ENCODE peak calls at places on chromosomes 12 and 14, in four cellular contexts. Y is Karpas-422, S is PC-3, X is GM23248. D is an unnamed sample.
A peak's percentile ranks its signal among the peaks of the same experiment; 100 is the strongest.

GRCh38 chr14:93533864-93534263 is 103.1 kb downstream of the UNC79 start:
- DNase-seq in S (no peak), X (no peak), Y (peak; percentile 57), D (peak; percentile 4)

GRCh38 chr12:125340791-125341190 is 275.6 kb downstream of the AACS start:
- DNase-seq in S (peak; percentile 46), X (peak; percentile 75), Y (no peak), D (no peak)

GRCh38 chr14:85087201-85087600 is 442.7 kb upstream of the FLRT2 start:
- DNase-seq in S (peak; percentile 41), X (peak; percentile 59), Y (no peak), D (no peak)

GRCh38 chr12:916240-916639 is 33.3 kb downstream of the RAD52 start:
- DNase-seq in Y (no peak), X (no peak), S (no peak), D (no peak)

GRCh38 chr14:103445783-103446182 is 60.6 kb downstream of the MARK3 start:
- DNase-seq in S (no peak), Y (no peak), X (no peak), D (no peak)

GRCh38 chr14:104149617-104150141 is 11.3 kb downstream of the KIF26A start:
- DNase-seq in Y (no peak), S (no peak), X (peak; percentile 26), D (no peak)

GRCh38 chr12:107967170-107967569 is 161.9 kb upstream of the WSCD2 start:
- DNase-seq in S (peak; percentile 5), X (peak; percentile 6), Y (peak; percentile 49), D (peak; percentile 1)

GRCh38 chr12:570949-571794 is 92.1 kb downstream of the NINJ2 start:
- DNase-seq in Y (no peak), S (peak; percentile 85), X (peak; percentile 97), D (no peak)

GRCh38 chr12:122837306-122838265 is 2.3 kb downstream of the HIP1R start:
- DNase-seq in Y (no peak), S (peak; percentile 31), X (no peak), D (peak; percentile 34)

GRCh38 chr12:111408686-111409402 is 3.1 kb downstream of the SH2B3 start:
- DNase-seq in S (no peak), X (peak; percentile 28), Y (no peak), D (peak; percentile 28)
- H3K4me2 ChIP-seq in S (no peak overlapping the region), X (peak overlapping the region; percentile 84), Y (peak overlapping the region; percentile 83), D (peak overlapping the region; percentile 83)

GRCh38 chr12:45988259-45988658 is 2.1 kb downstream of the SCAF11 start:
- DNase-seq in S (peak; percentile 55), Y (no peak), X (peak; percentile 86), D (peak; percentile 12)
- H3K36me3 ChIP-seq in S (peaks cover 20% of the 10 kb centered on the region), Y (peaks cover 37% of the 10 kb centered on the region), X (no peaks in the 10 kb centered on the region), D (peaks cover 43% of the 10 kb centered on the region)

GRCh38 chr14:98462908-98463307 is 809.1 kb downstream of the BCL11B start:
- DNase-seq in Y (no peak), X (no peak), S (no peak), D (no peak)

GRCh38 chr14:98458702-98459101 is 813.3 kb downstream of the BCL11B start:
- DNase-seq in Y (no peak), X (no peak), S (no peak), D (no peak)
- H3K9me2 ChIP-seq in Y (no peaks in the 10 kb centered on the region), X (no peaks in the 10 kb centered on the region), S (no peaks in the 10 kb centered on the region), D (no peaks in the 10 kb centered on the region)

DNA sequence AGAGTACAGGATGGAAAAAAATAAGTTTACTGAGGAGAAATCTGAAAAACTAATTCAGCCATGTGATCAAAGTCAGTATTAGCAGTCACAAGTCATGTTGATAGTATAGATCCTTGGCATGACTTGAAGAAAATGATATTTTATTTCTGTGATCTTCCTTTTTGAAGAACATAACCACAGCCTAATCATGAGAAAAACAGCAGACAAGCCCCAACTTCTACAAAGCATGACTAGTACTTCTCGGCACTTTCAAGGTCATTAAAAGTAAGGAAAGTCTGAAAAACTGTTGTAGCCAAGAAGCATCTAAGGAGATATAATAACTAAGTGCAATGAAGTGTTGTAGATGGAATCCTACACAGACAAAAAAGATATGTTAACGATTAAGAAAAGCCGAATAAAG is 264.1 kb upstream of the FOXG1 start:
- DNase-seq in Y (no peak), S (no peak), X (no peak), D (no peak)
- H3K4me2 ChIP-seq in Y (no peak overlapping the region), S (no peak overlapping the region), X (no peak overlapping the region), D (no peak overlapping the region)